ENCODE peak calls at places on chromosome 7, in four cellular contexts. D is left lung, S is cardiac fibroblast, W is testis. T is an unnamed sample.

GRCh38 chr7:127940365-127941160 is 90.7 kb downstream of the LRRC4 start:
- DNase-seq in D (no peak), S (no peak), W (peak), T (no peak)

GRCh38 chr7:127713758-127714157 is 61.8 kb downstream of the SND1 start:
- DNase-seq in D (no peak), S (no peak), W (no peak), T (no peak)

GRCh38 chr7:20365486-20365885 is 34.8 kb downstream of the ITGB8 start:
- DNase-seq in D (no peak), S (peak), W (no peak), T (peak)

GRCh38 chr7:1329261-1329660 is 96.6 kb downstream of the UNCX start:
- DNase-seq in D (no peak), S (no peak), W (no peak), T (no peak)

GRCh38 chr7:149011491-149011890 is 16.8 kb downstream of the PDIA4 start:
- DNase-seq in D (no peak), S (no peak), W (no peak), T (no peak)

GRCh38 chr7:2529161-2530075 is 9.8 kb downstream of the LFNG start:
- DNase-seq in D (peak), S (peak), W (peak), T (peak)

GRCh38 chr7:117445206-117445605 is 17.9 kb upstream of the ASZ1 start:
- DNase-seq in D (no peak), S (no peak), W (no peak), T (peak)

GRCh38 chr7:14687777-14688176 is 214.8 kb downstream of the DGKB start:
- DNase-seq in D (no peak), S (peak), W (no peak), T (no peak)

GRCh38 chr7:16433568-16434122 is 12.3 kb upstream of the CRPPA start:
- DNase-seq in D (no peak), S (no peak), W (no peak), T (no peak)

GRCh38 chr7:63521-64021 is 128.8 kb upstream of the FAM20C start:
- DNase-seq in D (peak), S (no peak), W (no peak), T (no peak)

GRCh38 chr7:106418526-106418925 is 133.7 kb upstream of the NAMPT start:
- DNase-seq in D (no peak), S (peak), W (no peak), T (peak)

GRCh38 chr7:111927383-111928019 is 278.7 kb downstream of the DOCK4 start:
- DNase-seq in D (no peak), S (no peak), W (no peak), T (no peak)

GRCh38 chr7:155258233-155258575 is 39.5 kb upstream of the INSIG1 start:
- DNase-seq in D (no peak), S (peak), W (no peak), T (peak)

GRCh38 chr7:77933394-77933793 is 134.8 kb downstream of the PHTF2 start:
- DNase-seq in D (no peak), S (peak), W (no peak), T (peak)

GRCh38 chr7:115060095-115060830 is 138.4 kb downstream of the MDFIC start:
- DNase-seq in D (no peak), S (no peak), W (no peak), T (no peak)

GRCh38 chr7:131040467-131040932 is 287.2 kb upstream of the MKLN1 start:
- DNase-seq in D (no peak), S (peak), W (peak), T (peak)

GRCh38 chr7:55214707-55215106 is 150.4 kb upstream of the LANCL2 start:
- DNase-seq in D (no peak), S (no peak), W (no peak), T (no peak)

GRCh38 chr7:158816995-158817394 is 12.3 kb downstream of the ESYT2 start:
- DNase-seq in D (peak), S (no peak), W (no peak), T (no peak)

GRCh38 chr7:47093835-47094234 is 488.1 kb downstream of the TNS3 start:
- DNase-seq in D (no peak), S (no peak), W (no peak), T (no peak)

GRCh38 chr7:2149672-2150444 is 82.9 kb downstream of the MAD1L1 start:
- DNase-seq in D (no peak), S (no peak), W (peak), T (no peak)

GRCh38 chr7:16785316-16785715 is 19.5 kb downstream of the AGR2 start:
- DNase-seq in D (no peak), S (no peak), W (no peak), T (no peak)

GRCh38 chr7:50416509-50417299 is 33.4 kb downstream of the FIGNL1 start:
- DNase-seq in D (no peak), S (no peak), W (no peak), T (no peak)

GRCh38 chr7:75716992-75717626 is 21.6 kb downstream of the HIP1 start:
- DNase-seq in D (no peak), S (peak), W (no peak), T (peak)

GRCh38 chr7:104984591-104985258 is 29.3 kb upstream of the KMT2E start:
- DNase-seq in D (no peak), S (no peak), W (no peak), T (peak)

GRCh38 chr7:100122067-100122466 is 2.6 kb downstream of the CNPY4 start:
- DNase-seq in D (no peak), S (no peak), W (no peak), T (no peak)

GRCh38 chr7:106978425-106979386 is 65.8 kb upstream of the PRKAR2B start:
- DNase-seq in D (no peak), S (no peak), W (peak), T (no peak)

GRCh38 chr7:99498546-99498944 is 1.5 kb downstream of the ZNF394 start:
- DNase-seq in D (no peak), S (no peak), W (no peak), T (no peak)

GRCh38 chr7:40700653-40701475 is 566.1 kb downstream of the SUGCT start:
- DNase-seq in D (no peak), S (peak), W (no peak), T (peak)
- TF ChIP-seq CTCF in D (no peak), S (no peak), W (no peak), T (no peak)

GRCh38 chr7:134886353-134887057 is 99.8 kb upstream of the AGBL3 start:
- DNase-seq in D (no peak), S (peak), W (peak), T (peak)
- H3K4me3 ChIP-seq in D (no peak), S (no peak), W (no peak), T (peak)

GRCh38 chr7:88169717-88170320 is 50.0 kb downstream of the SRI start:
- DNase-seq in D (no peak), S (peak), W (no peak), T (peak)
- TF ChIP-seq CTCF in D (peak), S (peak), W (no peak), T (peak)

DNA sequence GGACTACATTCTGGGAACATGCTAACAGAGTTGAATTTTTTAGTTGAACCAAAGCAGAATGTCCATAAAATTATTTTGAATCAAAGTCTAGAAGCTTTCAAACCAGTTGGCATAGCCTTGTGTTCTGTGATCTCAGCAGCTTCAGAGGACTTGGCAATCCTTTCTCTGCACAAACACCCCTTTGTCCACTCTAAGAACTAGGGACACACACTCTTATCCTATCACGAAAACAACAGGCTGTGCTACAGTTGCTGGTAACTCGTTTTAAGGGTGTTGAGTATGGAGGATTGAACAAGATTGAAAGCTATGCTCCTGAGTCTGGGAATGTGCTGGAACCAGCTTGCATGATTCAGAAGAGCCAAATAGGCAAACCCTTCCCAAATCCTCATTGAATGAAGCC is 76.4 kb upstream of the PRSS58 start:
- DNase-seq in D (no peak), S (no peak), W (no peak), T (no peak)
- H3K4me3 ChIP-seq in D (no peak), S (no peak), W (no peak), T (no peak)